ENCODE peak calls at places on chromosomes 16 and 17, in five cellular contexts. One of them, this sample, is unnamed.

GRCh38 chr17:55177159-55177913 is 87.4 kb upstream of the HLF start:
- DNase-seq in prostate gland: no peak
- DNase-seq in A549: peak; percentile 29
- DNase-seq in ovary: no peak
- DNase-seq in uterus: no peak
- DNase-seq in this sample: no peak

GRCh38 chr17:30824002-30824355 is 513 bp downstream of the CRLF3 start:
- DNase-seq in prostate gland: no peak
- DNase-seq in uterus: no peak
- DNase-seq in ovary: peak; percentile 28
- DNase-seq in A549: no peak
- DNase-seq in this sample: no peak

GRCh38 chr17:4838306-4838785 is 5.2 kb downstream of the MINK1 start:
- DNase-seq in A549: no peak
- DNase-seq in prostate gland: no peak
- DNase-seq in ovary: no peak
- DNase-seq in uterus: no peak
- DNase-seq in this sample: no peak

GRCh38 chr17:57442914-57443571 is 186.7 kb downstream of the MSI2 start:
- DNase-seq in uterus: no peak
- DNase-seq in ovary: no peak
- DNase-seq in A549: peak; percentile 40
- DNase-seq in prostate gland: peak; percentile 45
- DNase-seq in this sample: no peak

GRCh38 chr16:77540656-77541055 is 105.8 kb upstream of the ADAMTS18 start:
- DNase-seq in uterus: no peak
- DNase-seq in ovary: no peak
- DNase-seq in prostate gland: no peak
- DNase-seq in A549: no peak
- DNase-seq in this sample: no peak

GRCh38 chr17:68468785-68469184 is 11.5 kb upstream of the WIPI1 start:
- DNase-seq in prostate gland: no peak
- DNase-seq in A549: no peak
- DNase-seq in ovary: no peak
- DNase-seq in uterus: no peak
- DNase-seq in this sample: no peak

GRCh38 chr17:72126575-72127486 is 6.0 kb downstream of the SOX9 start:
- DNase-seq in ovary: no peak
- DNase-seq in prostate gland: peak; percentile 49
- DNase-seq in A549: peak; percentile 75
- DNase-seq in uterus: no peak
- DNase-seq in this sample: no peak

GRCh38 chr16:50531359-50531758 is 16.8 kb upstream of the NKD1 start:
- DNase-seq in A549: no peak
- DNase-seq in uterus: no peak
- DNase-seq in prostate gland: no peak
- DNase-seq in ovary: no peak
- DNase-seq in this sample: peak; percentile 68

GRCh38 chr16:89863741-89864391 is 9.5 kb upstream of the TCF25 start:
- DNase-seq in A549: no peak
- DNase-seq in prostate gland: no peak
- DNase-seq in uterus: no peak
- DNase-seq in ovary: no peak
- DNase-seq in this sample: no peak

GRCh38 chr16:89166696-89167424 is 4.7 kb upstream of the CDH15 start:
- DNase-seq in prostate gland: no peak
- DNase-seq in A549: no peak
- DNase-seq in ovary: no peak
- DNase-seq in uterus: no peak
- DNase-seq in this sample: no peak

GRCh38 chr16:76598498-76598897 is 321.3 kb downstream of the CNTNAP4 start:
- DNase-seq in ovary: no peak
- DNase-seq in A549: no peak
- DNase-seq in prostate gland: no peak
- DNase-seq in uterus: no peak
- DNase-seq in this sample: no peak

GRCh38 chr16:66920924-66921680 is 2.4 kb upstream of the CDH16 start:
- DNase-seq in A549: no peak
- DNase-seq in uterus: no peak
- DNase-seq in ovary: no peak
- DNase-seq in prostate gland: no peak
- DNase-seq in this sample: no peak

GRCh38 chr17:77465358-77466041 is 324.7 kb downstream of the SEC14L1 start:
- DNase-seq in uterus: no peak
- DNase-seq in prostate gland: no peak
- DNase-seq in ovary: no peak
- DNase-seq in A549: no peak
- DNase-seq in this sample: no peak

GRCh38 chr17:62652251-62653001 is 25.0 kb downstream of the MRC2 start:
- DNase-seq in ovary: no peak
- DNase-seq in uterus: peak; percentile 53
- DNase-seq in A549: no peak
- DNase-seq in prostate gland: no peak
- DNase-seq in this sample: no peak
- TF ChIP-seq POLR2A in ovary: peak; percentile 8
- TF ChIP-seq POLR2A in uterus: no peak
- TF ChIP-seq POLR2A in A549: no peak
- TF ChIP-seq POLR2A in prostate gland: peak; percentile 11
- TF ChIP-seq POLR2A in this sample: no peak

GRCh38 chr17:33986566-33986965 is 268.5 kb upstream of the CCL2 start:
- DNase-seq in ovary: no peak
- DNase-seq in uterus: no peak
- DNase-seq in prostate gland: no peak
- DNase-seq in A549: no peak
- DNase-seq in this sample: no peak

GRCh38 chr17:33983824-33984574 is 271.1 kb upstream of the CCL2 start:
- DNase-seq in ovary: no peak
- DNase-seq in uterus: no peak
- DNase-seq in prostate gland: no peak
- DNase-seq in A549: no peak
- DNase-seq in this sample: no peak

GRCh38 chr17:33989357-33990148 is 265.5 kb upstream of the CCL2 start:
- DNase-seq in ovary: no peak
- DNase-seq in prostate gland: no peak
- DNase-seq in A549: no peak
- DNase-seq in uterus: no peak
- DNase-seq in this sample: no peak

GRCh38 chr17:33986088-33986487 is 269.0 kb upstream of the CCL2 start:
- DNase-seq in prostate gland: no peak
- DNase-seq in ovary: no peak
- DNase-seq in uterus: no peak
- DNase-seq in A549: no peak
- DNase-seq in this sample: no peak

DNA sequence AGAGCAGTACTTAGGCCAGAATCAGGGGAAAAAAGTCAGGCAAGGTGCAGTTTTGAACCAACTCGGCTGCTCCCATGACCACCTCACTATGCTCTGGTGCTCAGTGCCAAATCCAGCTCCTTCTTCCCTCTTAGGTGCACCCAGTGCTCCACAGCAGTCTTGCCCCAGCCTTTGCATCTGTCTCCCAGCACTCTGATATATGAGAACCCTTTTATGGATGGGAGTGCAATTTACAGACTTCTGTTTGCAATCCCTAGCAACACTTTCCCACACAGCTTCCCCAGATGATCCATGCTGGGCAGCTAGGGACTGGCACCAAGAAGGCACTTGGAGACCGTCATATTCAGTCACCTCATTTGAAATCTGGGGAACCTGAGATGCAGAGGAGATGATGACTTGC is 267.9 kb upstream of the CCL2 start:
- DNase-seq in ovary: no peak
- DNase-seq in uterus: no peak
- DNase-seq in prostate gland: no peak
- DNase-seq in A549: no peak
- DNase-seq in this sample: no peak
- TF ChIP-seq POLR2A in ovary: no peak
- TF ChIP-seq POLR2A in uterus: no peak
- TF ChIP-seq POLR2A in prostate gland: no peak
- TF ChIP-seq POLR2A in A549: no peak
- TF ChIP-seq POLR2A in this sample: no peak

DNA sequence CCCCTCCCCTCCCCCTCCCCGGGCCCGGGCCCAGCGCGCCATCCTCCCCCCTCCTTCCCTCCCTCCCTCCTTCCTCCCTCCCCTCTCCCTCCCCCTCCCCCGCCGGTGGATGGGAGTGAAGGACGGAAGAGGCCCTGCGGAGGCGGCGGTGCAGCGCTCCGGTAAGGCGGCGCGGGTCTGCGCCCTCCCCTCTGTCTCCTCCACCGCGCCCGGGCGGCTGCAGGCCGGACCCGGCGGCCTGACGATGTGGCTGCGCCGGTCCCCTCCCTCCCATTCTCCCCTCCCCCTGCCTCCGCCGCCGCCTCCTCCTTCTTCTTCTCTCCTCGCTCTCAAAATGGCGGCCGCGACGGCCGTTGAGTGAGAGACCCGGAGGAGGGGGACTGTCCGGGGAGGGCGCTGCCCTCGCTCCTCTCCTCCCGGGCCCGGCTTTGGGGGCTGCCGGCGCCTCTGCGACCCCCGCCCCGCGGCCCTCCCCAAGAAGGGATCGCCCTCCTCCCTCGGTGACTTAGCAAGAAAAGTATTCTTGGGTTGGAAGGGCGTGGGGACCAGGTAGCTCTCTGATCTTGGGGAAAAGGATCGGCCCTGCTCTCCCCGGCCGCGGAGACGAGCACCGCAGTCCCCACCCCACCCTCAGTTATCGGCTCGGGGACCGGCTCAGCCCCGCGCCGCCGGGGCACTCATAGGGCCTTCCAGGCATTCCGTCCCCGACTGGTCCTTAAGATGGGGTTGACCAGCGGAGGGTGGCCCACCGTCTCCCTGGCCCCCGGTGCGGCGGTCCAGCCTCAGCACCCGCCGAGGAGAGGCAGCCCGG is 597 bp downstream of the PAFAH1B1 start:
- DNase-seq in A549: peak; percentile 88
- DNase-seq in prostate gland: peak; percentile 81
- DNase-seq in uterus: peak; percentile 78
- DNase-seq in ovary: peak; percentile 85
- DNase-seq in this sample: peak; percentile 96
- TF ChIP-seq POLR2A in A549: peak; percentile 33
- TF ChIP-seq POLR2A in prostate gland: peak; percentile 62
- TF ChIP-seq POLR2A in uterus: no peak
- TF ChIP-seq POLR2A in ovary: no peak
- TF ChIP-seq POLR2A in this sample: no peak

GRCh38 chr16:8955828-8956227 is 7.9 kb downstream of the USP7 start:
- DNase-seq in ovary: no peak
- DNase-seq in A549: no peak
- DNase-seq in prostate gland: no peak
- DNase-seq in uterus: no peak
- DNase-seq in this sample: peak; percentile 38
- TF ChIP-seq POLR2A in ovary: no peak
- TF ChIP-seq POLR2A in A549: no peak
- TF ChIP-seq POLR2A in prostate gland: no peak
- TF ChIP-seq POLR2A in uterus: no peak
- TF ChIP-seq POLR2A in this sample: no peak

GRCh38 chr16:27246439-27246838 is 22.1 kb downstream of the NSMCE1 start:
- DNase-seq in A549: no peak
- DNase-seq in prostate gland: no peak
- DNase-seq in ovary: peak; percentile 13
- DNase-seq in uterus: no peak
- DNase-seq in this sample: peak; percentile 50

GRCh38 chr16:27248036-27248435 is 20.5 kb downstream of the NSMCE1 start:
- DNase-seq in ovary: no peak
- DNase-seq in prostate gland: no peak
- DNase-seq in uterus: no peak
- DNase-seq in A549: no peak
- DNase-seq in this sample: no peak

GRCh38 chr16:27244363-27244755 is 24.2 kb downstream of the NSMCE1 start:
- DNase-seq in prostate gland: no peak
- DNase-seq in uterus: no peak
- DNase-seq in A549: no peak
- DNase-seq in ovary: peak; percentile 14
- DNase-seq in this sample: no peak

GRCh38 chr16:27243725-27244362 is 24.7 kb downstream of the NSMCE1 start:
- DNase-seq in uterus: no peak
- DNase-seq in prostate gland: no peak
- DNase-seq in ovary: peak; percentile 10
- DNase-seq in A549: no peak
- DNase-seq in this sample: peak; percentile 67

GRCh38 chr16:27245276-27246231 is 23.0 kb downstream of the NSMCE1 start:
- DNase-seq in uterus: peak; percentile 81
- DNase-seq in ovary: peak; percentile 55
- DNase-seq in A549: peak; percentile 90
- DNase-seq in prostate gland: no peak
- DNase-seq in this sample: peak; percentile 49
- TF ChIP-seq POLR2A in uterus: no peak
- TF ChIP-seq POLR2A in ovary: no peak
- TF ChIP-seq POLR2A in A549: no peak
- TF ChIP-seq POLR2A in prostate gland: no peak
- TF ChIP-seq POLR2A in this sample: no peak

DNA sequence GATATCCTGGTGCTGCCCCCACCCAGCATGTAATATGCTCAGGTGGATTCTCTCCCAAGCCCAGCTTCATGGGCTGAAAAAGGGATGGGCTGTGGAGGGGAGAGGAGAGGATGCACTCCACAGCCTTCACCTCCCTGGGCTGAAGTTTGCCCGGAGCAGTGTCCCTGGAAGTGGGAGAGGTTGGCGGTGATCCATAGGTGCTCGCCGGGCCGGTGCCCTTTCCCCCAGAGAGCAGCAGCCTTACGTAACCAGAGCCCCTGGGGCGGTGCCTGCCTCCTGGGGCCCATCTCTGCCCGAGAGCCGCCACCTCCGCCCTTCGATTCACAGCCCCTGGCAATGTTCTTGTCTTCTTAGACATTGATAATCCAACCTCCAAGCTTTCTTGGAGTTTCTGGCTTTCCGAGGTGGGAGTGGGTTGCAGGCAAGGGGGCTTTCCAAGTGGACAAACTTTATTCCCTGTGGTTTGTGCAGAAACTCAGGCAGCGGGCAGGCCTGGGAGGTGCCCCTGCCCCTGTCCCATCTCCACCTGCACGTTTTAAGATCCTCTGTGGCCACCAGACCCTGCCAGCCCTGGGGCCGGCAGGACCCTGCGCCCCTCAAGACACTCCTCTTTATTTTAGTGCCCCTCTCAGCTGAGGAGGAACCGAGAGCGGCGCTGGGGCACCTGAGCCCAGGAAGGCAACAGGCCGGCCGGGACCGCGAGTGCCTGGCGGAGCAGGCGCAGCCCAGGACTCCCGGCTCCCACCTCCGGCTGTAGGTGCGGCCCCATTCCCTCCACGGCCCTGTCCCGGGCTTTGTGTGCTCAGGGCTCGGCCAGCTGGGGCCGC is 3.1 kb upstream of the WDR90 start:
- DNase-seq in ovary: no peak
- DNase-seq in prostate gland: no peak
- DNase-seq in uterus: no peak
- DNase-seq in A549: no peak
- DNase-seq in this sample: no peak
- TF ChIP-seq POLR2A in ovary: no peak
- TF ChIP-seq POLR2A in prostate gland: no peak
- TF ChIP-seq POLR2A in uterus: no peak
- TF ChIP-seq POLR2A in A549: no peak
- TF ChIP-seq POLR2A in this sample: no peak

DNA sequence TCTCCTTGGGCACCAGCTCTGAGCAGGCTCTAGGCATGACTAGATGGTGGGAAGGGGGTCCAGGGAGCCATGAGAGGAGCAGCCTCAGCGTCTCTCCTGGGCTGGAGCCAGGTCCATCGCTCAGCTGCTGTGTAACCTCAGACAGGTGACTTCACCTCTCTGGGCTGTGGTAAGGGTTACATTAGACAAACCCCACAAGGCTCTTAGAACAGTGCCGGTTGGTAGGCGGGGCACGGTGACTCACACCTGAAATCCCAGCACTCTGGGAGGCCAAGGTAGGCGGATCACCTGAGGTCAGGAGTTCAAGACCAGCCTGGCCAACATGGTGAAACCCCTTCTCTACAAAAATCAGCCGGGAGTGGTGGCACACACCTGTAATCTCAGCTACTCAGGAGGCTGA is 18.1 kb upstream of the NPTX1 start:
- DNase-seq in A549: no peak
- DNase-seq in uterus: no peak
- DNase-seq in prostate gland: no peak
- DNase-seq in ovary: no peak
- DNase-seq in this sample: no peak
- TF ChIP-seq POLR2A in A549: no peak
- TF ChIP-seq POLR2A in uterus: no peak
- TF ChIP-seq POLR2A in prostate gland: no peak
- TF ChIP-seq POLR2A in ovary: no peak
- TF ChIP-seq POLR2A in this sample: no peak

This sample was measured in lower leg skin.